ENCODE peak calls at places on chromosome 22, in ten cellular contexts. F is aorta, S is HL-60, C is heart right ventricle, U is cardiac muscle cell, N is IMR-90, H is stomach, P is tibial nerve, G is PC-3, Y is Karpas-422. O is an unnamed sample.

GRCh38 chr22:26559961-26560575 is 29.9 kb downstream of the TPST2 start:
- DNase-seq in F (peak), S (peak), C (no peak), U (no peak), N (no peak), H (no peak), P (no peak), G (no peak), Y (no peak), O (no peak)

GRCh38 chr22:39926175-39927152 is 25.6 kb downstream of the GRAP2 start:
- DNase-seq in F (no peak), S (no peak), C (no peak), U (no peak), N (no peak), H (no peak), P (no peak), G (no peak), Y (no peak), O (no peak)

GRCh38 chr22:47534150-47535133 is 772.0 kb downstream of the TBC1D22A start:
- DNase-seq in F (no peak), S (no peak), C (no peak), U (no peak), N (no peak), H (no peak), P (no peak), G (no peak), Y (no peak), O (no peak)

GRCh38 chr22:30116362-30117117 is 36.3 kb downstream of the HORMAD2 start:
- DNase-seq in F (no peak), S (no peak), C (no peak), U (peak), N (peak), H (no peak), P (no peak), G (peak), Y (no peak), O (no peak)

GRCh38 chr22:49751318-49751967 is 76.2 kb downstream of the BRD1 start:
- DNase-seq in F (peak), S (no peak), C (no peak), U (no peak), N (no peak), H (peak), P (no peak), G (no peak), Y (no peak), O (no peak)

GRCh38 chr22:45680932-45681700 is 9.5 kb downstream of the ATXN10 start:
- DNase-seq in F (no peak), S (no peak), C (no peak), U (peak), N (peak), H (no peak), P (no peak), G (peak), Y (no peak), O (no peak)

GRCh38 chr22:20559174-20559760 is 51.9 kb downstream of the MED15 start:
- DNase-seq in F (no peak), S (no peak), C (no peak), U (no peak), N (no peak), H (no peak), P (no peak), G (no peak), Y (no peak), O (no peak)

GRCh38 chr22:35703861-35704584 is 13.6 kb upstream of the APOL5 start:
- DNase-seq in F (no peak), S (no peak), C (no peak), U (peak), N (peak), H (no peak), P (no peak), G (no peak), Y (no peak), O (no peak)

GRCh38 chr22:38870312-38870741 is 1.7 kb downstream of the CBX6 start:
- DNase-seq in F (peak), S (peak), C (peak), U (peak), N (peak), H (peak), P (peak), G (peak), Y (peak), O (peak)
- H3K27ac ChIP-seq in F (no peak), S (no peak), C (peak), U (no peak), N (peak), H (peak), P (peak), G (no peak), Y (no peak), O (peak)

GRCh38 chr22:38286915-38287669 is 14.3 kb upstream of the TMEM184B start:
- DNase-seq in F (no peak), S (no peak), C (no peak), U (peak), N (no peak), H (no peak), P (no peak), G (no peak), Y (no peak), O (no peak)
- H3K27ac ChIP-seq in F (no peak), S (no peak), C (no peak), U (no peak), N (no peak), H (no peak), P (no peak), G (no peak), Y (no peak), O (no peak)

GRCh38 chr22:31625257-31625640 is 36.8 kb downstream of the PISD start:
- DNase-seq in F (no peak), S (no peak), C (no peak), U (no peak), N (no peak), H (no peak), P (no peak), G (no peak), Y (no peak), O (no peak)
- H3K27ac ChIP-seq in F (no peak), S (no peak), C (peak), U (no peak), N (no peak), H (peak), P (peak), G (no peak), Y (no peak), O (peak)

DNA sequence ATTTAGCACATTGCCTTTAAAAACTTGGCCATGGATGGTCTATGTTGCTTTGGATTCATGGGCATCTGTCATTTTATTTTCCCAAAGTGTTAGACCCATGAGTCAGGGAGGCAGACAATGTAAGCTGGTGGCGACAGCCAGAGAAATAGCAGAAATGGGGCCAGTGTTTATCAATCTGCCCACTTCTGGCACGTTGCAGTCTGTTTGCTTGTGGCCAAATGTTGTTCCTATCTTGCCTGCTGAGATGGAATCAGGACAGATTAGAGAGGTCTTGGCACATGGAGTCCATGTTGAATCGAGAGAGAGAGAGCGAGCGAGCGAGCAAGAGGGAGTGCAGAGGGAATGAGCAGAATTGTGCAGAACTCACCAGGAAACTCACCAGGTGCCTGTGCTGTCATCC is 22.0 kb upstream of the PARVG start:
- DNase-seq in F (no peak), S (no peak), C (no peak), U (no peak), N (no peak), H (no peak), P (no peak), G (no peak), Y (no peak), O (no peak)
- H3K27ac ChIP-seq in F (no peak), S (no peak), C (no peak), U (no peak), N (no peak), H (peak), P (no peak), G (no peak), Y (no peak), O (no peak)

DNA sequence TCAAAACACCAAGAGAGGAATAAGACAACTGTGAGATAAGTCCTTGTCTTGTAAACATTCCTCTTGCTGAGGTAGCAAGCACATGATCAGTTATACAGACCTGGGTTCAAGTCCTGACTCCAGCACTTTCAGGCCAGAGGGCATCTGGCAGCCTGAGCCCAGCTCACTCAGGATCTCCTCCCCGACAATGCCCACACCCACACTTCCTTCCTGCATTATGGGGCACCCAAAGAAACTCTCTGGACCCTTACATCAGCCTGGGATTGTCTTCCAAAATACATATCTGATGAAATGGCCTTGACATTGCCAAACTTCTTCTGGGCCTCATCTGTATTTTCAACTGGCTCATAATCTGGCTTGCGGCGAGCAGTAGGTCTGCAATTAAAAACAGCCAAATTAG is 48.6 kb downstream of the ARFGAP3 start:
- DNase-seq in F (no peak), S (peak), C (no peak), U (no peak), N (no peak), H (no peak), P (no peak), G (no peak), Y (no peak), O (no peak)
- H3K27ac ChIP-seq in F (no peak), S (peak), C (no peak), U (no peak), N (no peak), H (peak), P (no peak), G (no peak), Y (no peak), O (no peak)

GRCh38 chr22:32311551-32312071 is 46.1 kb upstream of the RFPL3 start:
- DNase-seq in F (no peak), S (no peak), C (no peak), U (no peak), N (no peak), H (peak), P (no peak), G (no peak), Y (no peak), O (no peak)
- H3K27ac ChIP-seq in F (no peak), S (no peak), C (no peak), U (no peak), N (no peak), H (no peak), P (no peak), G (no peak), Y (no peak), O (no peak)

GRCh38 chr22:31678748-31679147 is 16.7 kb upstream of the PISD start:
- DNase-seq in F (no peak), S (no peak), C (no peak), U (no peak), N (no peak), H (no peak), P (no peak), G (no peak), Y (no peak), O (no peak)
- H3K27ac ChIP-seq in F (no peak), S (no peak), C (no peak), U (no peak), N (no peak), H (no peak), P (no peak), G (no peak), Y (no peak), O (no peak)

GRCh38 chr22:28943501-28943879 is 60.1 kb downstream of the ZNRF3 start:
- DNase-seq in F (peak), S (peak), C (no peak), U (no peak), N (no peak), H (peak), P (no peak), G (no peak), Y (no peak), O (no peak)
- H3K27ac ChIP-seq in F (no peak), S (no peak), C (no peak), U (peak), N (no peak), H (no peak), P (no peak), G (no peak), Y (no peak), O (no peak)

O was measured in substantia nigra.